ENCODE peak calls at places on chromosomes 7 and 10, in five cellular contexts. One of them, this sample, is unnamed.

GRCh38 chr10:97399843-97400545 is 1.1 kb downstream of the RRP12 start:
- DNase-seq in OCI-LY7: peak; percentile 71
- DNase-seq in GM23248: peak; percentile 87
- DNase-seq in MM.1S: peak; percentile 77
- DNase-seq in hepatocyte: peak; percentile 78
- DNase-seq in this sample: peak; percentile 32

GRCh38 chr10:29169021-29169420 is 119.8 kb upstream of the LYZL1 start:
- DNase-seq in GM23248: no peak
- DNase-seq in OCI-LY7: no peak
- DNase-seq in MM.1S: no peak
- DNase-seq in hepatocyte: no peak
- DNase-seq in this sample: no peak

GRCh38 chr10:7311256-7312178 is 99.3 kb downstream of the SFMBT2 start:
- DNase-seq in GM23248: no peak
- DNase-seq in OCI-LY7: no peak
- DNase-seq in MM.1S: no peak
- DNase-seq in hepatocyte: peak; percentile 54
- DNase-seq in this sample: no peak

GRCh38 chr7:90511776-90512175 is 42.3 kb downstream of the PTTG1IP2 start:
- DNase-seq in GM23248: no peak
- DNase-seq in MM.1S: no peak
- DNase-seq in hepatocyte: no peak
- DNase-seq in OCI-LY7: no peak
- DNase-seq in this sample: no peak

GRCh38 chr10:125264752-125265578 is 104.6 kb upstream of the CTBP2 start:
- DNase-seq in GM23248: no peak
- DNase-seq in OCI-LY7: no peak
- DNase-seq in MM.1S: no peak
- DNase-seq in hepatocyte: no peak
- DNase-seq in this sample: no peak

GRCh38 chr10:94123253-94123995 is 129.7 kb downstream of the PLCE1 start:
- DNase-seq in hepatocyte: peak; percentile 55
- DNase-seq in MM.1S: no peak
- DNase-seq in OCI-LY7: no peak
- DNase-seq in GM23248: peak; percentile 92
- DNase-seq in this sample: peak; percentile 48

GRCh38 chr10:28738200-28738599 is 60.9 kb downstream of the BAMBI start:
- DNase-seq in OCI-LY7: peak; percentile 3
- DNase-seq in MM.1S: no peak
- DNase-seq in GM23248: no peak
- DNase-seq in hepatocyte: no peak
- DNase-seq in this sample: no peak

GRCh38 chr10:15211464-15211979 is 43.0 kb upstream of the NMT2 start:
- DNase-seq in MM.1S: no peak
- DNase-seq in OCI-LY7: no peak
- DNase-seq in GM23248: peak; percentile 91
- DNase-seq in hepatocyte: no peak
- DNase-seq in this sample: no peak

GRCh38 chr10:104109908-104110662 is 11.9 kb upstream of the SFR1 start:
- DNase-seq in OCI-LY7: no peak
- DNase-seq in GM23248: peak; percentile 88
- DNase-seq in MM.1S: no peak
- DNase-seq in hepatocyte: peak; percentile 26
- DNase-seq in this sample: no peak

GRCh38 chr10:17802966-17803365 is 6.2 kb upstream of the MRC1 start:
- DNase-seq in hepatocyte: no peak
- DNase-seq in OCI-LY7: no peak
- DNase-seq in GM23248: peak; percentile 61
- DNase-seq in MM.1S: no peak
- DNase-seq in this sample: no peak

GRCh38 chr10:86655596-86655995 is 1.2 kb downstream of the OPN4 start:
- DNase-seq in GM23248: no peak
- DNase-seq in OCI-LY7: no peak
- DNase-seq in MM.1S: no peak
- DNase-seq in hepatocyte: no peak
- DNase-seq in this sample: no peak

GRCh38 chr10:28400176-28400575 is 97.3 kb upstream of the MPP7 start:
- DNase-seq in GM23248: no peak
- DNase-seq in hepatocyte: no peak
- DNase-seq in OCI-LY7: no peak
- DNase-seq in MM.1S: no peak
- DNase-seq in this sample: no peak

GRCh38 chr10:70374775-70375614 is 7.4 kb downstream of the LRRC20 start:
- DNase-seq in GM23248: peak; percentile 27
- DNase-seq in hepatocyte: no peak
- DNase-seq in OCI-LY7: no peak
- DNase-seq in MM.1S: no peak
- DNase-seq in this sample: no peak

GRCh38 chr10:69060127-69060798 is 27.6 kb upstream of the SRGN start:
- DNase-seq in hepatocyte: no peak
- DNase-seq in GM23248: no peak
- DNase-seq in OCI-LY7: no peak
- DNase-seq in MM.1S: no peak
- DNase-seq in this sample: no peak

GRCh38 chr7:114428211-114428610 is 13.6 kb downstream of the FOXP2 start:
- DNase-seq in hepatocyte: no peak
- DNase-seq in MM.1S: no peak
- DNase-seq in OCI-LY7: no peak
- DNase-seq in GM23248: no peak
- DNase-seq in this sample: no peak

GRCh38 chr7:13421779-13422178 is 567.7 kb downstream of the ETV1 start:
- DNase-seq in OCI-LY7: no peak
- DNase-seq in hepatocyte: no peak
- DNase-seq in MM.1S: no peak
- DNase-seq in GM23248: no peak
- DNase-seq in this sample: no peak

GRCh38 chr7:135160858-135161653 is 9.5 kb downstream of the CYREN start:
- DNase-seq in MM.1S: no peak
- DNase-seq in GM23248: no peak
- DNase-seq in OCI-LY7: peak; percentile 70
- DNase-seq in hepatocyte: no peak
- DNase-seq in this sample: no peak

GRCh38 chr7:93817004-93817403 is 73.5 kb downstream of the TFPI2 start:
- DNase-seq in hepatocyte: no peak
- DNase-seq in GM23248: no peak
- DNase-seq in OCI-LY7: no peak
- DNase-seq in MM.1S: no peak
- DNase-seq in this sample: peak; percentile 79

GRCh38 chr10:112374724-112375541 is 1.0 kb downstream of the ACSL5 start:
- DNase-seq in MM.1S: peak; percentile 23
- DNase-seq in hepatocyte: no peak
- DNase-seq in OCI-LY7: peak; percentile 51
- DNase-seq in GM23248: peak; percentile 22
- DNase-seq in this sample: no peak

GRCh38 chr10:80484243-80484642 is 30.1 kb downstream of the TSPAN14 start:
- DNase-seq in OCI-LY7: no peak
- DNase-seq in MM.1S: no peak
- DNase-seq in hepatocyte: no peak
- DNase-seq in GM23248: peak; percentile 35
- DNase-seq in this sample: no peak

GRCh38 chr7:156095908-156096539 is 283.8 kb upstream of the SHH start:
- DNase-seq in MM.1S: peak; percentile 65
- DNase-seq in GM23248: no peak
- DNase-seq in hepatocyte: no peak
- DNase-seq in OCI-LY7: peak; percentile 13
- DNase-seq in this sample: no peak

GRCh38 chr7:34928052-34928451 is 109.2 kb downstream of the DPY19L1 start:
- DNase-seq in MM.1S: peak; percentile 89
- DNase-seq in GM23248: peak; percentile 28
- DNase-seq in hepatocyte: peak; percentile 46
- DNase-seq in OCI-LY7: peak; percentile 59
- DNase-seq in this sample: peak; percentile 82

GRCh38 chr10:63929826-63930467 is 408.7 kb downstream of the REEP3 start:
- DNase-seq in hepatocyte: peak; percentile 44
- DNase-seq in MM.1S: no peak
- DNase-seq in OCI-LY7: no peak
- DNase-seq in GM23248: no peak
- DNase-seq in this sample: no peak

GRCh38 chr7:98474558-98474957 is 73.7 kb upstream of the BAIAP2L1 start:
- DNase-seq in OCI-LY7: no peak
- DNase-seq in MM.1S: no peak
- DNase-seq in hepatocyte: no peak
- DNase-seq in GM23248: peak; percentile 10
- DNase-seq in this sample: no peak

GRCh38 chr7:117145952-117146475 is 176.8 kb downstream of the WNT2 start:
- DNase-seq in hepatocyte: no peak
- DNase-seq in GM23248: no peak
- DNase-seq in OCI-LY7: no peak
- DNase-seq in MM.1S: no peak
- DNase-seq in this sample: no peak

GRCh38 chr7:155168607-155169006 is 98.5 kb downstream of the HTR5A start:
- DNase-seq in MM.1S: no peak
- DNase-seq in hepatocyte: no peak
- DNase-seq in OCI-LY7: no peak
- DNase-seq in GM23248: no peak
- DNase-seq in this sample: no peak

GRCh38 chr7:46830-47140 is 145.6 kb upstream of the FAM20C start:
- DNase-seq in GM23248: no peak
- DNase-seq in hepatocyte: no peak
- DNase-seq in OCI-LY7: no peak
- DNase-seq in MM.1S: no peak
- DNase-seq in this sample: no peak

GRCh38 chr7:46123-46829 is 146.1 kb upstream of the FAM20C start:
- DNase-seq in MM.1S: no peak
- DNase-seq in hepatocyte: no peak
- DNase-seq in OCI-LY7: no peak
- DNase-seq in GM23248: no peak
- DNase-seq in this sample: no peak

GRCh38 chr7:45120-46090 is 147.0 kb upstream of the FAM20C start:
- DNase-seq in OCI-LY7: no peak
- DNase-seq in MM.1S: no peak
- DNase-seq in hepatocyte: no peak
- DNase-seq in GM23248: peak; percentile 20
- DNase-seq in this sample: no peak

GRCh38 chr7:43791-44540 is 148.4 kb upstream of the FAM20C start:
- DNase-seq in OCI-LY7: no peak
- DNase-seq in GM23248: no peak
- DNase-seq in MM.1S: no peak
- DNase-seq in hepatocyte: no peak
- DNase-seq in this sample: no peak

GRCh38 chr7:44541-44896 is 147.9 kb upstream of the FAM20C start:
- DNase-seq in hepatocyte: no peak
- DNase-seq in OCI-LY7: no peak
- DNase-seq in GM23248: no peak
- DNase-seq in MM.1S: no peak
- DNase-seq in this sample: no peak
- TF ChIP-seq EZH2phosphoT487 in hepatocyte: no peak
- TF ChIP-seq EZH2phosphoT487 in OCI-LY7: no peak
- TF ChIP-seq EZH2phosphoT487 in GM23248: no peak
- TF ChIP-seq EZH2phosphoT487 in MM.1S: no peak
- TF ChIP-seq EZH2phosphoT487 in this sample: no peak

GRCh38 chr7:101169110-101169837 is 3.9 kb upstream of the VGF start:
- DNase-seq in GM23248: no peak
- DNase-seq in MM.1S: no peak
- DNase-seq in hepatocyte: no peak
- DNase-seq in OCI-LY7: no peak
- DNase-seq in this sample: no peak
- H3K4me1 ChIP-seq in GM23248: peaks cover 5% of the 10 kb centered on the region
- H3K4me1 ChIP-seq in MM.1S: peaks cover 7% of the 10 kb centered on the region
- H3K4me1 ChIP-seq in hepatocyte: peaks cover 24% of the 10 kb centered on the region
- H3K4me1 ChIP-seq in OCI-LY7: peaks cover 23% of the 10 kb centered on the region
- H3K4me1 ChIP-seq in this sample: peaks cover 47% of the 10 kb centered on the region

GRCh38 chr7:38211486-38211885 is 33.4 kb downstream of the STARD3NL start:
- DNase-seq in MM.1S: no peak
- DNase-seq in hepatocyte: no peak
- DNase-seq in GM23248: no peak
- DNase-seq in OCI-LY7: no peak
- DNase-seq in this sample: no peak
- TF ChIP-seq EZH2phosphoT487 in MM.1S: no peak
- TF ChIP-seq EZH2phosphoT487 in hepatocyte: no peak
- TF ChIP-seq EZH2phosphoT487 in GM23248: no peak
- TF ChIP-seq EZH2phosphoT487 in OCI-LY7: no peak
- TF ChIP-seq EZH2phosphoT487 in this sample: no peak

DNA sequence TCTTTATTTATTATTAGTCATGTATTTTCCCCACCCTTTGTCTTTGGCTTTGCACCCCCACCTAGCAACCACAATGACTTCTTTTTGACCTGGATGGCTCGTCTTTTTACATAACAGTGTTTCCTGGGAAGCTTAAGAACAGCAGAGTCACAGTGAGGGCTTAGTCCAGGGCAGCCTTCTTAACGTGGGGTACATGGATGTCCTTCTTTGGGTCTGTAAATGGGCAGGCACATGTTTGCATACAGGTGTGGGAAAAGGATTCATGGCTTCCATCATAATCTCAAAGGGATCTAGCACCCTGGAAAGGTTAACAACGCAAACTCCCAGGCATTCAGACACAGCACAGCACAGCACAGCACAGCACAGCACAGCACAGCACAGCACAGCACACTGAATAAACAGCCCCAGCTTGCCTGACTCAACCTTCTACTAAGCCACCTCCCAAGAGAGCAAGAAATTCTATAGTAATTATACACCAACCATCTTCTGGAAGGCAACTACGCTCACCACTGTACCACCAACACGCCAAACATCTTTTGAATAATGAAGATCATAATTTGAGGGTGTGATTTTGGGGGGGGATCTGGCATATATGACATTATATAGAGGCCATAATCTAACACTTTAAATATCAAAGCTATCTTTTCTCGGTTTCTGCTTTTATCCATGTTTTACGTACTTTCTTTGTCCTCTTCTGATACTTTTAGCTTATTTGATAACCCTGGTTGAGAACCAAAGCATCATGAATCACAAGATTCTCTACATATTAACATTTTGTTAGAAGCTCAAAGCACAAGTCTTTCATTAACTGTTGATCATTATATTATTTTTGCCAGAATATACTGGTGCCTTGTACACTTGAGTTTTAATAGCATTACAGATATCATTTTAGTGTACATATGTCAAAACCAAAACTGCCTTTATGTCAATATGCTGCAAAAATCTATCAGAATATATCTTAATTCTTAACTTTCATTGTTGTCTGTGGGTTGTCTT is 177.2 kb upstream of the KLF14 start:
- DNase-seq in MM.1S: no peak
- DNase-seq in GM23248: peak; percentile 84
- DNase-seq in OCI-LY7: no peak
- DNase-seq in hepatocyte: no peak
- DNase-seq in this sample: no peak
- H3K4me1 ChIP-seq in MM.1S: peaks cover 20% of the 10 kb centered on the region
- H3K4me1 ChIP-seq in GM23248: peaks cover 41% of the 10 kb centered on the region
- H3K4me1 ChIP-seq in OCI-LY7: peaks cover 26% of the 10 kb centered on the region
- H3K4me1 ChIP-seq in hepatocyte: peaks cover 20% of the 10 kb centered on the region
- H3K4me1 ChIP-seq in this sample: peaks cover 27% of the 10 kb centered on the region

This sample was measured in neural progenitor cell.